ENCODE peak calls at places on chromosomes 12 and 14, in seven cellular contexts. One of them, this sample, is unnamed.

GRCh38 chr12:56261503-56262230 is 3.5 kb upstream of the ANKRD52 start:
- DNase-seq in stimulated activated CD4-positive, alpha-beta T cell treated with anti-CD3 and anti-CD28 coated beads, Interleukin-1b, Interleukin-23, amount 100 ng/mL, for 1 hour: no peak
- DNase-seq in Daoy: peak; percentile 78
- DNase-seq in AG10803: peak; percentile 93
- DNase-seq in left ventricle myocardium superior: no peak
- DNase-seq in M059J: peak; percentile 85
- DNase-seq in neural crest cell: no peak
- DNase-seq in this sample: no peak

GRCh38 chr14:73761621-73762355 is 47.6 kb upstream of the PNMA1 start:
- DNase-seq in stimulated activated CD4-positive, alpha-beta T cell treated with anti-CD3 and anti-CD28 coated beads, Interleukin-1b, Interleukin-23, amount 100 ng/mL, for 1 hour: no peak
- DNase-seq in Daoy: peak; percentile 6
- DNase-seq in AG10803: no peak
- DNase-seq in left ventricle myocardium superior: no peak
- DNase-seq in M059J: no peak
- DNase-seq in neural crest cell: no peak
- DNase-seq in this sample: no peak

GRCh38 chr14:42665083-42665482 is 1058.4 kb downstream of the LRFN5 start:
- DNase-seq in stimulated activated CD4-positive, alpha-beta T cell treated with anti-CD3 and anti-CD28 coated beads, Interleukin-1b, Interleukin-23, amount 100 ng/mL, for 1 hour: no peak
- DNase-seq in Daoy: no peak
- DNase-seq in AG10803: no peak
- DNase-seq in left ventricle myocardium superior: no peak
- DNase-seq in M059J: no peak
- DNase-seq in neural crest cell: no peak
- DNase-seq in this sample: no peak

GRCh38 chr12:131229426-131230339 is 276.0 kb downstream of the ADGRD1 start:
- DNase-seq in stimulated activated CD4-positive, alpha-beta T cell treated with anti-CD3 and anti-CD28 coated beads, Interleukin-1b, Interleukin-23, amount 100 ng/mL, for 1 hour: no peak
- DNase-seq in Daoy: no peak
- DNase-seq in AG10803: no peak
- DNase-seq in left ventricle myocardium superior: peak; percentile 58
- DNase-seq in M059J: no peak
- DNase-seq in neural crest cell: no peak
- DNase-seq in this sample: no peak

GRCh38 chr12:122996188-122996601 is 15.7 kb downstream of the ARL6IP4 start:
- DNase-seq in stimulated activated CD4-positive, alpha-beta T cell treated with anti-CD3 and anti-CD28 coated beads, Interleukin-1b, Interleukin-23, amount 100 ng/mL, for 1 hour: no peak
- DNase-seq in Daoy: no peak
- DNase-seq in AG10803: no peak
- DNase-seq in left ventricle myocardium superior: no peak
- DNase-seq in M059J: no peak
- DNase-seq in neural crest cell: no peak
- DNase-seq in this sample: no peak

GRCh38 chr12:51911788-51912711 is 4.7 kb downstream of the ACVRL1 start:
- DNase-seq in stimulated activated CD4-positive, alpha-beta T cell treated with anti-CD3 and anti-CD28 coated beads, Interleukin-1b, Interleukin-23, amount 100 ng/mL, for 1 hour: no peak
- DNase-seq in Daoy: peak; percentile 59
- DNase-seq in AG10803: no peak
- DNase-seq in left ventricle myocardium superior: peak; percentile 70
- DNase-seq in M059J: peak; percentile 23
- DNase-seq in neural crest cell: no peak
- DNase-seq in this sample: no peak

GRCh38 chr14:101635238-101636080 is 74.2 kb downstream of the DIO3 start:
- DNase-seq in stimulated activated CD4-positive, alpha-beta T cell treated with anti-CD3 and anti-CD28 coated beads, Interleukin-1b, Interleukin-23, amount 100 ng/mL, for 1 hour: no peak
- DNase-seq in Daoy: no peak
- DNase-seq in AG10803: no peak
- DNase-seq in left ventricle myocardium superior: no peak
- DNase-seq in M059J: no peak
- DNase-seq in neural crest cell: no peak
- DNase-seq in this sample: no peak

GRCh38 chr12:114662512-114663177 is 21.3 kb downstream of the TBX3 start:
- DNase-seq in stimulated activated CD4-positive, alpha-beta T cell treated with anti-CD3 and anti-CD28 coated beads, Interleukin-1b, Interleukin-23, amount 100 ng/mL, for 1 hour: no peak
- DNase-seq in Daoy: peak; percentile 89
- DNase-seq in AG10803: peak; percentile 80
- DNase-seq in left ventricle myocardium superior: peak; percentile 83
- DNase-seq in M059J: peak; percentile 88
- DNase-seq in neural crest cell: peak; percentile 75
- DNase-seq in this sample: peak; percentile 19

GRCh38 chr12:9363145-9363544 is 154.9 kb upstream of the PZP start:
- DNase-seq in stimulated activated CD4-positive, alpha-beta T cell treated with anti-CD3 and anti-CD28 coated beads, Interleukin-1b, Interleukin-23, amount 100 ng/mL, for 1 hour: no peak
- DNase-seq in Daoy: no peak
- DNase-seq in AG10803: no peak
- DNase-seq in left ventricle myocardium superior: no peak
- DNase-seq in M059J: no peak
- DNase-seq in neural crest cell: no peak
- DNase-seq in this sample: no peak

GRCh38 chr12:109588461-109589239 is 15.1 kb downstream of the MVK start:
- DNase-seq in stimulated activated CD4-positive, alpha-beta T cell treated with anti-CD3 and anti-CD28 coated beads, Interleukin-1b, Interleukin-23, amount 100 ng/mL, for 1 hour: no peak
- DNase-seq in Daoy: no peak
- DNase-seq in AG10803: no peak
- DNase-seq in left ventricle myocardium superior: no peak
- DNase-seq in M059J: no peak
- DNase-seq in neural crest cell: no peak
- DNase-seq in this sample: no peak

This sample was measured in activated T-helper 1 cell treated with anti-CD3 and anti-CD28 coated beads, Interleukin-2, amount 50 U/mL, for 16 hours.